ENCODE peak calls at places on chromosomes 7 and 10, in five cellular contexts. C is fibroblast of pulmonary artery, D is SW480, V is GM10248, S is NCI-H510A treated with DMSO at 0.1 percent for 48 hours. W is an unnamed sample.

GRCh38 chr10:34172936-34173533 is 642.1 kb downstream of the PARD3 start:
- DNase-seq in S (no peak), V (no peak), D (no peak), C (no peak), W (no peak)

GRCh38 chr7:122402235-122402634 is 97.7 kb upstream of the FEZF1 start:
- DNase-seq in V (no peak), C (no peak), D (no peak), S (no peak), W (no peak)

GRCh38 chr7:106793015-106793651 is 71.9 kb upstream of the PIK3CG start:
- DNase-seq in V (peak), S (peak), C (peak), D (peak), W (peak)

GRCh38 chr10:33719005-33719703 is 384.7 kb upstream of the NRP1 start:
- DNase-seq in V (no peak), D (no peak), C (peak), S (no peak), W (no peak)

GRCh38 chr10:110165867-110166266 is 41.5 kb upstream of the MXI1 start:
- DNase-seq in V (no peak), S (no peak), D (no peak), C (no peak), W (no peak)

GRCh38 chr10:120824864-120825263 is 26.3 kb upstream of the WDR11 start:
- DNase-seq in S (peak), C (peak), V (peak), D (peak), W (no peak)

GRCh38 chr7:11713352-11713751 is 118.6 kb downstream of the THSD7A start:
- DNase-seq in C (no peak), S (no peak), V (no peak), D (no peak), W (no peak)

GRCh38 chr7:41378156-41378555 is 324.7 kb downstream of the INHBA start:
- DNase-seq in S (no peak), V (no peak), C (no peak), D (no peak), W (no peak)

GRCh38 chr10:29119374-29119773 is 169.5 kb upstream of the LYZL1 start:
- DNase-seq in C (peak), D (no peak), V (no peak), S (no peak), W (no peak)

GRCh38 chr7:30465342-30466170 is 13.0 kb downstream of the NOD1 start:
- DNase-seq in V (no peak), D (no peak), C (peak), S (peak), W (no peak)

GRCh38 chr7:31373337-31374289 is 33.1 kb upstream of the NEUROD6 start:
- DNase-seq in V (peak), C (peak), D (peak), S (peak), W (no peak)

GRCh38 chr10:60816624-60817023 is 38.3 kb downstream of the CDK1 start:
- DNase-seq in D (peak), V (peak), S (peak), C (peak), W (peak)

GRCh38 chr10:119346063-119346835 is 138.9 kb downstream of the GRK5 start:
- DNase-seq in V (no peak), D (no peak), C (no peak), S (no peak), W (no peak)

GRCh38 chr10:14975672-14976273 is 16.6 kb downstream of the MEIG1 start:
- DNase-seq in S (no peak), V (no peak), D (peak), C (no peak), W (no peak)

GRCh38 chr10:673492-673891 is 16.0 kb downstream of the DIP2C start:
- DNase-seq in C (no peak), V (no peak), S (no peak), D (no peak), W (no peak)

GRCh38 chr10:29136401-29136800 is 152.5 kb upstream of the LYZL1 start:
- DNase-seq in C (peak), S (no peak), V (no peak), D (no peak), W (no peak)

GRCh38 chr10:122140941-122141623 is 130.0 kb upstream of the BTBD16 start:
- DNase-seq in V (no peak), D (peak), C (peak), S (no peak), W (no peak)

GRCh38 chr10:13891542-13892431 is 305.0 kb downstream of the PRPF18 start:
- DNase-seq in C (no peak), S (peak), D (no peak), V (peak), W (no peak)

GRCh38 chr10:97534746-97535367 is 36.1 kb downstream of the UBTD1 start:
- DNase-seq in D (no peak), S (no peak), V (peak), C (peak), W (no peak)

GRCh38 chr10:63611078-63611477 is 89.9 kb downstream of the REEP3 start:
- DNase-seq in D (no peak), V (no peak), S (no peak), C (peak), W (no peak)

GRCh38 chr10:104809288-104810090 is 168.4 kb downstream of the SORCS3 start:
- DNase-seq in D (peak), C (no peak), V (no peak), S (no peak), W (no peak)

GRCh38 chr7:50684011-50684701 is 98.5 kb downstream of the GRB10 start:
- DNase-seq in S (no peak), D (no peak), C (no peak), V (no peak), W (no peak)

GRCh38 chr10:61787170-61787569 is 114.3 kb upstream of the ARID5B start:
- DNase-seq in S (no peak), D (no peak), C (no peak), V (no peak), W (no peak)

GRCh38 chr10:75465110-75465509 is 33.7 kb downstream of the LRMDA start:
- DNase-seq in V (no peak), C (no peak), D (no peak), S (no peak), W (no peak)

GRCh38 chr7:27576360-27576944 is 86.2 kb downstream of the HIBADH start:
- DNase-seq in V (peak), S (peak), D (peak), C (peak), W (no peak)

W was measured in effector CD4-positive, alpha-beta T cell.